ENCODE peak calls at places on chromosomes 2 and 18, in six cellular contexts. B, U, C, W, A and L are unnamed samples.

GRCh38 chr18:13910501-13910900 is 4.8 kb downstream of the MC2R start:
- DNase-seq in B (no peak), A (no peak), W (no peak), U (no peak), C (no peak), L (no peak)

GRCh38 chr2:3035385-3036050 is 342.1 kb downstream of the EIPR1 start:
- DNase-seq in A (no peak), W (no peak), C (no peak), B (no peak), U (no peak), L (no peak)

GRCh38 chr2:187050409-187050998 is 201.5 kb upstream of the ZSWIM2 start:
- DNase-seq in U (no peak), C (no peak), A (no peak), W (no peak), B (no peak), L (no peak)

GRCh38 chr2:62868947-62869346 is 163.4 kb downstream of the EHBP1 start:
- DNase-seq in U (no peak), C (no peak), W (no peak), A (no peak), B (no peak), L (no peak)

GRCh38 chr18:78069784-78070664 is 820.4 kb downstream of the GALR1 start:
- DNase-seq in A (no peak), U (no peak), C (no peak), B (no peak), W (no peak), L (no peak)

GRCh38 chr2:79887747-79888374 is 375.0 kb downstream of the CTNNA2 start:
- DNase-seq in C (peak; percentile 2), B (no peak), U (peak; percentile 69), A (peak; percentile 57), W (peak; percentile 6), L (no peak)

GRCh38 chr2:238021327-238021726 is 39.5 kb upstream of the SCLY start:
- DNase-seq in A (no peak), C (no peak), U (no peak), W (no peak), B (no peak), L (no peak)

GRCh38 chr2:9673914-9674481 is 43.2 kb upstream of the YWHAQ start:
- DNase-seq in B (no peak), C (no peak), A (no peak), U (no peak), W (no peak), L (no peak)

GRCh38 chr2:98487806-98488189 is 43.1 kb downstream of the INPP4A start:
- DNase-seq in C (peak; percentile 63), B (no peak), U (peak; percentile 73), A (no peak), W (no peak), L (no peak)

GRCh38 chr2:127161176-127162136 is 54.5 kb upstream of the BIN1 start:
- DNase-seq in B (no peak), C (no peak), A (no peak), U (no peak), W (no peak), L (no peak)

GRCh38 chr2:30272761-30273573 is 41.6 kb downstream of the LBH start:
- DNase-seq in W (peak; percentile 48), B (no peak), U (no peak), A (no peak), C (no peak), L (no peak)

GRCh38 chr2:96888082-96889011 is 18.5 kb upstream of the SEMA4C start:
- DNase-seq in W (no peak), A (no peak), U (no peak), B (no peak), C (no peak), L (no peak)

GRCh38 chr18:12552884-12553242 is 105.0 kb downstream of the SPIRE1 start:
- DNase-seq in W (no peak), A (no peak), U (no peak), B (no peak), C (no peak), L (no peak)

GRCh38 chr2:120803764-120804335 is 68.2 kb downstream of the GLI2 start:
- DNase-seq in B (no peak), C (no peak), U (no peak), W (no peak), A (no peak), L (no peak)

GRCh38 chr2:98212291-98212690 is 125.3 kb downstream of the VWA3B start:
- DNase-seq in A (no peak), B (no peak), U (no peak), W (no peak), C (no peak), L (no peak)

GRCh38 chr2:156397229-156397628 is 39.0 kb upstream of the GPD2 start:
- DNase-seq in U (no peak), W (no peak), C (no peak), A (no peak), B (no peak), L (no peak)

GRCh38 chr2:190540048-190540447 is 5.5 kb upstream of the NEMP2 start:
- DNase-seq in A (no peak), B (no peak), W (no peak), C (no peak), U (peak; percentile 22), L (no peak)

GRCh38 chr18:22370414-22370813 is 47.3 kb downstream of the CTAGE1 start:
- DNase-seq in A (no peak), W (no peak), C (no peak), B (no peak), U (no peak), L (no peak)

GRCh38 chr2:63488118-63488713 is 100.1 kb downstream of the WDPCP start:
- DNase-seq in U (peak; percentile 45), A (peak; percentile 15), C (peak; percentile 8), B (no peak), W (no peak), L (no peak)

GRCh38 chr2:187349328-187349944 is 98.6 kb downstream of the CALCRL start:
- DNase-seq in A (no peak), C (no peak), U (no peak), W (peak; percentile 9), B (no peak), L (no peak)

GRCh38 chr18:78627546-78628315 is 351.9 kb upstream of the SALL3 start:
- DNase-seq in B (no peak), W (no peak), A (no peak), U (no peak), C (no peak), L (no peak)

GRCh38 chr2:219702796-219703545 is 75.5 kb downstream of the SLC4A3 start:
- DNase-seq in B (no peak), U (no peak), W (no peak), C (no peak), A (no peak), L (no peak)

GRCh38 chr18:72848534-72849237 is 19.1 kb downstream of the NETO1 start:
- DNase-seq in W (no peak), A (no peak), U (no peak), B (no peak), C (no peak), L (no peak)

GRCh38 chr2:152434395-152435182 is 99.6 kb downstream of the FMNL2 start:
- DNase-seq in C (no peak), W (no peak), U (no peak), B (no peak), A (no peak), L (no peak)

GRCh38 chr2:177676636-177677035 is 284.1 kb downstream of the AGPS start:
- DNase-seq in C (no peak), U (no peak), B (no peak), W (no peak), A (no peak), L (no peak)

GRCh38 chr18:73563345-73563744 is 584.3 kb downstream of the FBXO15 start:
- DNase-seq in U (no peak), A (no peak), C (no peak), W (peak; percentile 59), B (no peak), L (no peak)

GRCh38 chr2:45312275-45312674 is 298.8 kb downstream of the SRBD1 start:
- DNase-seq in B (no peak), U (no peak), A (no peak), W (no peak), C (no peak), L (no peak)

GRCh38 chr2:72146357-72147302 is 1.0 kb downstream of the CYP26B1 start:
- DNase-seq in C (no peak), A (no peak), B (peak; percentile 17), U (no peak), W (no peak), L (no peak)

GRCh38 chr2:166632616-166633015 is 138.6 kb upstream of the SCN7A start:
- DNase-seq in U (no peak), A (no peak), B (no peak), C (no peak), W (peak; percentile 42), L (no peak)

GRCh38 chr2:160490760-160491367 is 2.7 kb downstream of the RBMS1 start:
- DNase-seq in C (no peak), B (no peak), U (no peak), A (no peak), W (no peak), L (no peak)

GRCh38 chr2:9258953-9259399 is 52.4 kb downstream of the ASAP2 start:
- DNase-seq in U (peak; percentile 43), A (no peak), W (no peak), B (peak; percentile 79), C (no peak), L (no peak)

GRCh38 chr2:176102309-176102866 is 2.8 kb downstream of the HOXD12 start:
- DNase-seq in U (no peak), A (no peak), C (no peak), B (no peak), W (no peak), L (no peak)

GRCh38 chr18:76475450-76476203 is 19.4 kb downstream of the ZNF516 start:
- DNase-seq in W (no peak), C (no peak), U (peak; percentile 64), B (no peak), A (no peak), L (no peak)

GRCh38 chr2:69134546-69134945 is 121.6 kb downstream of the ANTXR1 start:
- DNase-seq in B (no peak), C (no peak), W (no peak), U (no peak), A (no peak), L (no peak)

GRCh38 chr2:66305714-66306113 is 129.2 kb upstream of the MEIS1 start:
- DNase-seq in B (peak; percentile 73), W (no peak), A (no peak), U (no peak), C (no peak), L (no peak)